ENCODE peak calls at places on chromosomes 2 and 18, in four cellular contexts. One of them, this sample, is unnamed.

GRCh38 chr2:167478196-167478595 is 589.9 kb downstream of the XIRP2 start:
- DNase-seq in HepG2: peak
- DNase-seq in K562: no peak
- DNase-seq in GM12878: no peak
- DNase-seq in this sample: no peak

GRCh38 chr2:218282173-218282991 is 9.9 kb downstream of the TMBIM1 start:
- DNase-seq in HepG2: no peak
- DNase-seq in K562: no peak
- DNase-seq in GM12878: no peak
- DNase-seq in this sample: peak

GRCh38 chr2:191166111-191166755 is 15.4 kb upstream of the STAT4 start:
- DNase-seq in HepG2: peak
- DNase-seq in K562: no peak
- DNase-seq in GM12878: no peak
- DNase-seq in this sample: peak

GRCh38 chr18:47756364-47757016 is 174.0 kb downstream of the SMAD2 start:
- DNase-seq in HepG2: peak
- DNase-seq in K562: peak
- DNase-seq in GM12878: no peak
- DNase-seq in this sample: peak

GRCh38 chr2:44015239-44015638 is 19.4 kb upstream of the LRPPRC start:
- DNase-seq in HepG2: no peak
- DNase-seq in K562: no peak
- DNase-seq in GM12878: no peak
- DNase-seq in this sample: no peak

GRCh38 chr2:36380624-36381481 is 25.3 kb downstream of the CRIM1 start:
- DNase-seq in HepG2: peak
- DNase-seq in K562: no peak
- DNase-seq in GM12878: no peak
- DNase-seq in this sample: no peak

GRCh38 chr18:45775241-45775676 is 50.2 kb upstream of the SIGLEC15 start:
- DNase-seq in HepG2: no peak
- DNase-seq in K562: peak
- DNase-seq in GM12878: no peak
- DNase-seq in this sample: peak

GRCh38 chr2:37323770-37324535 is 680 bp downstream of the PRKD3 start:
- DNase-seq in HepG2: peak
- DNase-seq in K562: no peak
- DNase-seq in GM12878: no peak
- DNase-seq in this sample: peak

GRCh38 chr18:60120231-60120630 is 220.4 kb downstream of the PMAIP1 start:
- DNase-seq in HepG2: no peak
- DNase-seq in K562: no peak
- DNase-seq in GM12878: no peak
- DNase-seq in this sample: no peak

GRCh38 chr18:79595876-79596374 is 83.7 kb upstream of the CTDP1 start:
- DNase-seq in HepG2: no peak
- DNase-seq in K562: no peak
- DNase-seq in GM12878: no peak
- DNase-seq in this sample: no peak

GRCh38 chr18:28581503-28582169 is 404.7 kb upstream of the CDH2 start:
- DNase-seq in HepG2: no peak
- DNase-seq in K562: no peak
- DNase-seq in GM12878: no peak
- DNase-seq in this sample: no peak

GRCh38 chr2:191198271-191198670 is 46.9 kb upstream of the MYO1B start:
- DNase-seq in HepG2: no peak
- DNase-seq in K562: no peak
- DNase-seq in GM12878: no peak
- DNase-seq in this sample: no peak

GRCh38 chr2:231927566-231927890 is 1.3 kb upstream of the NPPC start:
- DNase-seq in HepG2: no peak
- DNase-seq in K562: no peak
- DNase-seq in GM12878: no peak
- DNase-seq in this sample: no peak

GRCh38 chr2:235909371-235909770 is 258.8 kb downstream of the GBX2 start:
- DNase-seq in HepG2: no peak
- DNase-seq in K562: peak
- DNase-seq in GM12878: no peak
- DNase-seq in this sample: no peak

GRCh38 chr2:9287400-9288059 is 80.9 kb downstream of the ASAP2 start:
- DNase-seq in HepG2: peak
- DNase-seq in K562: no peak
- DNase-seq in GM12878: no peak
- DNase-seq in this sample: peak

GRCh38 chr18:23036611-23037259 is 98.5 kb upstream of the CABLES1 start:
- DNase-seq in HepG2: no peak
- DNase-seq in K562: no peak
- DNase-seq in GM12878: no peak
- DNase-seq in this sample: no peak

GRCh38 chr18:3454365-3455089 is 4.6 kb downstream of the TGIF1 start:
- DNase-seq in HepG2: peak
- DNase-seq in K562: peak
- DNase-seq in GM12878: peak
- DNase-seq in this sample: peak

GRCh38 chr2:152407204-152407721 is 72.3 kb downstream of the FMNL2 start:
- DNase-seq in HepG2: no peak
- DNase-seq in K562: no peak
- DNase-seq in GM12878: peak
- DNase-seq in this sample: peak

GRCh38 chr2:167177196-167177595 is 288.9 kb downstream of the XIRP2 start:
- DNase-seq in HepG2: no peak
- DNase-seq in K562: no peak
- DNase-seq in GM12878: no peak
- DNase-seq in this sample: peak

GRCh38 chr2:69280796-69281412 is 106.1 kb downstream of the GFPT1 start:
- DNase-seq in HepG2: no peak
- DNase-seq in K562: no peak
- DNase-seq in GM12878: no peak
- DNase-seq in this sample: no peak

GRCh38 chr2:112850588-112850987 is 14.0 kb upstream of the IL1B start:
- DNase-seq in HepG2: no peak
- DNase-seq in K562: no peak
- DNase-seq in GM12878: no peak
- DNase-seq in this sample: no peak

GRCh38 chr2:238462782-238463396 is 36.2 kb downstream of the ASB1 start:
- DNase-seq in HepG2: peak
- DNase-seq in K562: peak
- DNase-seq in GM12878: peak
- DNase-seq in this sample: peak

GRCh38 chr18:14947482-14948162 is 199.7 kb downstream of the ANKRD30B start:
- DNase-seq in HepG2: no peak
- DNase-seq in K562: no peak
- DNase-seq in GM12878: no peak
- DNase-seq in this sample: no peak
- TF ChIP-seq SMC3 in HepG2: no peak
- TF ChIP-seq SMC3 in K562: no peak
- TF ChIP-seq SMC3 in GM12878: no peak
- TF ChIP-seq SMC3 in this sample: no peak

GRCh38 chr2:224951723-224952481 is 90.4 kb downstream of the DOCK10 start:
- DNase-seq in HepG2: no peak
- DNase-seq in K562: no peak
- DNase-seq in GM12878: no peak
- DNase-seq in this sample: peak

GRCh38 chr2:224948005-224948404 is 94.3 kb downstream of the DOCK10 start:
- DNase-seq in HepG2: no peak
- DNase-seq in K562: no peak
- DNase-seq in GM12878: no peak
- DNase-seq in this sample: no peak

GRCh38 chr2:224946911-224947310 is 95.4 kb downstream of the DOCK10 start:
- DNase-seq in HepG2: no peak
- DNase-seq in K562: no peak
- DNase-seq in GM12878: no peak
- DNase-seq in this sample: peak

GRCh38 chr2:224947566-224947965 is 94.7 kb downstream of the DOCK10 start:
- DNase-seq in HepG2: no peak
- DNase-seq in K562: no peak
- DNase-seq in GM12878: no peak
- DNase-seq in this sample: peak

GRCh38 chr2:224948859-224949258 is 93.4 kb downstream of the DOCK10 start:
- DNase-seq in HepG2: no peak
- DNase-seq in K562: no peak
- DNase-seq in GM12878: no peak
- DNase-seq in this sample: peak
- TF ChIP-seq SMC3 in HepG2: no peak
- TF ChIP-seq SMC3 in K562: no peak
- TF ChIP-seq SMC3 in GM12878: no peak
- TF ChIP-seq SMC3 in this sample: no peak

DNA sequence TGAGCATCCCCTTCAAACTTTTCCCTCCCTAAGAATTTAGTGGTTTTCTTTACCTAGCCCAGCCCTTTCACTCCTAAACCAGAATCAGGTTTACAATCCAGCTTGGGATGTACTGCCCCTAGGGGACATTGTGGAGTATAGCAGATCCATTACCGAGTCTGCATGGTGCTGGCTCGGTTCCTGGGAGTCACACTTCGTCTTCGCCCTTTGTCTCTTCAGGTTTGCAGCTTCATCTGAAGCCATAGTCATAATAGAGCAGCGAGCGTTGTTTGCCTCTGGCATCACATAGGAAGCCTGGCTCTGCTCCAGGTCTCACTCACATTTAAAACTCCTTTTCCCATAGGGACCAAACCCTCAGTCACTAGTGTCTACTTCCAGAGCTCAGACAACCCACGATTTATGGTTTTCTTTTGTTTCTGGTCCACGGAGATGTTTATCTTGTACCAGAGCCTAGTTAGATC is 16.8 kb upstream of the LYPD6 start:
- DNase-seq in HepG2: peak
- DNase-seq in K562: peak
- DNase-seq in GM12878: peak
- DNase-seq in this sample: peak
- TF ChIP-seq SMC3 in HepG2: peak
- TF ChIP-seq SMC3 in K562: no peak
- TF ChIP-seq SMC3 in GM12878: peak
- TF ChIP-seq SMC3 in this sample: peak

DNA sequence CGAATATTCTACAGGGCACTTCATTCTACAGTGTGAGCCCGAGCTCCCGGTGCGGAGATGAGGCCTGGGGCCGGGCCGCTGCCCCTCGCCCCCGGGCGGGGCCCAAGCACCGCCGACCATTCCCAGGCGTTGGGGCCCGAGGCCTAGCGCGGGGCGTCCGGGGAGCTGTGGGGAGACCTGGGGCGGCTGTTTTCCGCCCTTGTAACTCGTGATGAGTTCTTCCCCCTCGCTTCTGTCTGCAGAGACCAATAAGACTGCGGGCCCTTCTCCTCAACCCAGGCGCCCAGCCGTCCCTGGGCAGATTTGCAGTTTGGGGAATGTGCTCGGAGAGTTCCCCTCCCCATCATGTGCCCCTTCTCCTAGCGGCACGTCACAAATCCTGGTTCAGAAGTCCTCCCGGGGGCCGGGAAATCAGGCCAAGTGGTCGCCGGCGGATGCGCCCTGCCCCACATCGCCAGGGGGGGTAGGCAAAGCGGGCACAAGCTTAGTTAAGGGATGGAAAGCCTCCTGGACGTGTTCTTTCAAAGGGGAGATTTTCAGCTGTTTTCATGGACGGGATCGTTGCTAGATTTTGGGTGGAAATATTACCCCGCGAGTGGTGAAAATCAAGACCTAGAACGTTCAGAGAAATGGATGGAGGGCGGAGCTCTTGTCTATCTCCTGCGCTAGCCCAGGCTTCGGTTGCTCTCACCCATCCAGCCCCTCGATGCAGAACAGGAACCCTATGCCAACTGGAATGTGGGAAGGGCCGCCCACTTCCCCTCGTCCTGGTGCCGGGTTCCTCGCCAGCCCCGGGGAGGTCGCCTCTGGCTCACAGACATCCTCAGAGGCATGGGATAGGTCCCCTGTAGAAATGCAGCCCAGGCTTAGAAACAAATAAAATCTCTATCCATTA is 18.8 kb upstream of the HAAO start:
- DNase-seq in HepG2: peak
- DNase-seq in K562: no peak
- DNase-seq in GM12878: no peak
- DNase-seq in this sample: peak
- TF ChIP-seq SMC3 in HepG2: no peak
- TF ChIP-seq SMC3 in K562: no peak
- TF ChIP-seq SMC3 in GM12878: no peak
- TF ChIP-seq SMC3 in this sample: no peak

This sample was measured in IMR-90.